ENCODE peak calls at places on chromosome 17, in seven cellular contexts. H, K, M, B, G, L and O are unnamed samples.

GRCh38 chr17:35748323-35748960 is 4.6 kb downstream of the GAS2L2 start:
- DNase-seq in M (no peak), G (no peak), K (no peak), L (no peak), B (no peak), H (no peak), O (no peak)

GRCh38 chr17:66762276-66762675 is 72.6 kb upstream of the CACNG5 start:
- DNase-seq in M (no peak), G (no peak), H (no peak), K (no peak), L (no peak), B (no peak), O (no peak)

GRCh38 chr17:29645516-29646051 is 22.9 kb upstream of the CORO6 start:
- DNase-seq in M (no peak), G (peak), B (no peak), K (no peak), L (no peak), H (no peak), O (no peak)

GRCh38 chr17:80029235-80029974 is 6.3 kb downstream of the TBC1D16 start:
- DNase-seq in M (no peak), H (no peak), B (no peak), K (no peak), G (peak), L (no peak), O (no peak)

GRCh38 chr17:2071421-2072281 is 16.7 kb downstream of the HIC1 start:
- DNase-seq in G (peak), L (no peak), B (no peak), M (no peak), K (no peak), H (peak), O (no peak)

GRCh38 chr17:62689441-62690167 is 62.1 kb downstream of the MRC2 start:
- DNase-seq in H (peak), M (no peak), K (no peak), G (no peak), L (no peak), B (no peak), O (no peak)

GRCh38 chr17:36946726-36947091 is 2.0 kb upstream of the AATF start:
- DNase-seq in L (no peak), G (no peak), M (no peak), H (no peak), K (no peak), B (peak), O (no peak)

GRCh38 chr17:55433629-55434422 is 12.2 kb upstream of the MMD start:
- DNase-seq in L (no peak), M (peak), B (no peak), H (no peak), G (peak), K (no peak), O (no peak)

GRCh38 chr17:39196820-39197331 is 593 bp downstream of the CACNB1 start:
- DNase-seq in B (peak), H (peak), K (peak), M (peak), L (no peak), G (no peak), O (no peak)

GRCh38 chr17:11300738-11301137 is 59.7 kb downstream of the SHISA6 start:
- DNase-seq in G (no peak), M (no peak), K (no peak), L (no peak), H (no peak), B (no peak), O (no peak)

GRCh38 chr17:43543771-43544575 is 2.2 kb downstream of the ETV4 start:
- DNase-seq in M (no peak), G (no peak), H (no peak), L (no peak), K (peak), B (peak), O (no peak)
- TF ChIP-seq CTCF in M (no peak), G (no peak), H (no peak), L (no peak), K (no peak), B (peak), O (no peak)

DNA sequence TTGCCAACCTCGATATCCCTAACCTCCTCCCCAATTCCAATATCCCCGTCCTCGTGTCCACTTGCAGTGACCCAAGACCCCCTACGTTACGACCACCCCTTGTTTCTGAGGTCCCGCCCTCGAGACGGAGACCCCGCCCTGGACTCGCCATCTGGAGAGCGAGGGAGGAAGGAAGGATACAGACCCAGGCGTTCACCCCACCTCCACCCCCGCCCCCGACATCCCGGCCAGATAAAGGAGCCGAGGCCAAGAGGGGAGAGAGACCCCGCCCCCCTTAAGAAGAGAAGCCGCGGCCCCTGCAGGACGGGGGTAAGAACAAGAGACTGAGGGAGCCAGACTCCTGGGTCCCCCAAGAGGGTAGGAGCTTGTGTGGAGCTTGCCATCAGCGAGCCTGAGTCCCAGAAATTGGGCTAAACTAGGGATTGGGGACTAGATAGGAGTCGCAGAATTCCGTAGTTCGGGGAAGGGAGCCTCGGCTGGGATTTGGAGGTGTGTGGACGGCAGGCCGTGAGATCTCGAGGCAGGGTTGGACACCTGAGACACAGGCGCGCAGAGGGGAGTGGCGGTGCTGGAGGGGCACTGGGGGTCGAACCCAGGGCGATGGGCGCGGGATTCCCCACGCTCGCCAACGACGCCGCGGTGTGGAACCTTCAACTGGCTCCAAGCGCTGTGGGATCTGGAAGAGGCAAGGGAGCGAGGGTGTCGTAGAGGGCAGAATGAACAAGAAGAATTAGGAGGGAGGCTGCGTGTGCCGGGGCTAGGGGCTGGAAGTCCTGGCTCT is at the start of gene BCL6B:
- DNase-seq in L (no peak), B (peak), M (no peak), G (no peak), K (peak), H (peak), O (no peak)
- TF ChIP-seq CTCF in L (no peak), B (no peak), M (no peak), G (no peak), K (no peak), H (no peak), O (no peak)

GRCh38 chr17:78396436-78397335 is 18.2 kb downstream of the PGS1 start:
- DNase-seq in B (no peak), M (no peak), G (no peak), L (no peak), H (no peak), K (no peak), O (no peak)
- TF ChIP-seq CTCF in B (no peak), M (no peak), G (no peak), L (no peak), H (no peak), K (no peak), O (no peak)

GRCh38 chr17:75753514-75754377 is 11.2 kb downstream of the GALK1 start:
- DNase-seq in K (peak), H (peak), G (peak), B (peak), M (no peak), L (no peak), O (no peak)
- TF ChIP-seq CTCF in K (peak), H (peak), G (peak), B (peak), M (no peak), L (no peak), O (no peak)

GRCh38 chr17:41666336-41666680 is 22.4 kb upstream of the EIF1 start:
- DNase-seq in B (peak), H (no peak), L (no peak), K (no peak), G (peak), M (peak), O (no peak)

GRCh38 chr17:41667280-41668008 is 21.2 kb upstream of the EIF1 start:
- DNase-seq in B (no peak), H (no peak), K (no peak), M (no peak), L (no peak), G (no peak), O (no peak)

GRCh38 chr17:41664587-41665565 is 23.8 kb upstream of the EIF1 start:
- DNase-seq in B (no peak), L (no peak), H (no peak), G (no peak), K (no peak), M (no peak), O (no peak)

GRCh38 chr17:41665566-41666335 is 22.9 kb upstream of the EIF1 start:
- DNase-seq in B (peak), M (peak), G (peak), K (peak), H (peak), L (peak), O (no peak)

DNA sequence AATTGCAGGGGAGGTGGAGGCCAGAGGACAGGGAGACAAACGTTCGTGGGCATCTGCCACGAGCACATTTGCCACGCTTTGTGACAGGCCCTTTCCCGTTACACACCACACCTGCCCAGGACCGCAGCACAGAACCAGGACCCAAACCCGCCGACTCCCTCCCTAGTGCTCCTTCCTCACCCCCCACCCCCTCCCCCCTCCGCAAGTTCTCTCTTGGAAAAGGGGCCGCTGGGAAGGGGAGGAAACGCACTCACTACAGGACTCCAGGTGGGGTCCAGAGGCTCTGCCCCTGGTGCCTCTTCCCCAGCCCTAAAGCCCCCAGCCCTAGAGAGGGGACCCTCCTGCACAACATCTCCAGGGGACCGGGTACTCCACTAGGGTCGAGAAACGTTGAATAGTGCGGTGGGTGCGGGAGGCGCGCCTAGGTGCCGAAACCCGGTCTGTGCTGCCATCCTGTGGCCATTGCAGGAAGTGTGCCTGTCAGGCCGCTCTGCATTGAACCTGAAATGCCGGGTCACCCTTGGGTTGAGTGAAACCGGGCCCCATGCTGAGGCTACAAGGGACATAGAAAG is 21.9 kb upstream of the EIF1 start:
- DNase-seq in H (peak), K (peak), M (peak), G (peak), L (peak), B (peak), O (peak)
- TF ChIP-seq CTCF in H (peak), K (peak), M (peak), G (peak), L (peak), B (peak), O (peak)

DNA sequence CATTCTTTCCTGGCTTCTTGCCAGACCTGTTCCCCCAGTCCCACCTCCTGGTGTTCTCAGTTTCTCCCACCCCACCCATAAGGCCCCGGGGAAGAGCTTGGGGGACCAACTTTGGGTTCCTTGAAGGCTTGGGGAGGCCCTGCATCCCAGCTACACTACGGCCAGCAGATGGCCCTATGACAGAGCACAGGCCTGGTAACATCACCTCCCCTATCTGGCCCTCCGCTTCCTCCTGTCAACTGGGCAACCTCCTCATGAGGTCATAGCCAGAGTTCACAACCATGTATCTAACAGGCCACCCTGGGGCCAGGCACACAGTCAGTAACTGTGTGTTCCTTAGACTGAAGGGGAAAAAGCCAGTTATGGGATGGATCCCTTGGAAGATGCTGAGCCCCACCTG is 31.4 kb downstream of the MYO15A start:
- DNase-seq in L (no peak), K (peak), H (no peak), G (peak), M (peak), B (peak), O (no peak)
- TF ChIP-seq CTCF in L (peak), K (no peak), H (no peak), G (peak), M (peak), B (peak), O (no peak)

DNA sequence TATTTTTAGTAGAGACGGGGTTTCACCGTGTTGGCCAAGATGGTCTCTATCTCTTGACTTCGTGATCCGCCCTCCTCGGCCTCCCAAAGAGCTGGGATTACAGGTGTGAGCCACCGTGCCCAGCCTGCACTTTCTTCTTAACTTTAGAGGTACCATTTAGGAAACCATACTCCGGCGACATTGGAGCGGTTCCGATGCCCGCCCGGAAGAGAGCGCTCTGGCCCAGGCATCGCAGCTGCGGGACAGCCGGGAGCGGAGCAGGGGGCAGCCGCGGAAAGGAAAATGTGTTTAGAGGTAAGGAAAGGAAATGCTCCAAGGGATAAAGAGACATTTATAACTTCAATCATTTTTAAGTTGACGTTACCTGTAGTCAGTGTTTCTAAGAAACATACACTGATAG is 6.0 kb upstream of the HS3ST3B1 start:
- DNase-seq in G (no peak), M (no peak), B (peak), L (no peak), K (no peak), H (peak), O (no peak)
- TF ChIP-seq CTCF in G (no peak), M (no peak), B (peak), L (no peak), K (no peak), H (no peak), O (peak)